ENCODE peak calls at places on chromosomes 4 and X, in five cellular contexts. G is ovary, I is GM12878, A is pancreas, B is WERI-Rb-1. C is an unnamed sample.

GRCh38 chr4:144674711-144675110 is 28.8 kb downstream of the HHIP start:
- DNase-seq in G (no peak), I (no peak), A (no peak), B (no peak), C (peak; percentile 8)

GRCh38 chr4:147833254-147833653 is 101.4 kb downstream of the ARHGAP10 start:
- DNase-seq in G (no peak), I (no peak), A (no peak), B (no peak), C (no peak)

GRCh38 chr4:186684889-186685309 is 38.8 kb downstream of the FAT1 start:
- DNase-seq in G (no peak), I (no peak), A (no peak), B (no peak), C (no peak)

GRCh38 chr4:96352051-96352517 is 512.2 kb downstream of the PDHA2 start:
- DNase-seq in G (no peak), I (no peak), A (no peak), B (peak; percentile 69), C (peak; percentile 10)

GRCh38 chrX:13498220-13498619 is 71.2 kb upstream of the EGFL6 start:
- DNase-seq in G (no peak), I (no peak), A (no peak), B (no peak), C (no peak)

GRCh38 chrX:107025538-107025937 is 25.5 kb upstream of the MORC4 start:
- DNase-seq in G (no peak), I (no peak), A (no peak), B (no peak), C (peak; percentile 7)

GRCh38 chr4:120198411-120198810 is 131.8 kb upstream of the MAD2L1 start:
- DNase-seq in G (no peak), I (no peak), A (no peak), B (no peak), C (no peak)

GRCh38 chr4:86556791-86557415 is 37.2 kb upstream of the PTPN13 start:
- DNase-seq in G (no peak), I (no peak), A (no peak), B (no peak), C (no peak)

GRCh38 chr4:96916731-96917130 is 1076.8 kb downstream of the PDHA2 start:
- DNase-seq in G (no peak), I (no peak), A (no peak), B (peak; percentile 74), C (peak; percentile 15)

GRCh38 chr4:184448828-184449227 is 25.5 kb downstream of the IRF2 start:
- DNase-seq in G (peak; percentile 52), I (no peak), A (no peak), B (no peak), C (no peak)

GRCh38 chrX:130896026-130896425 is 7.0 kb downstream of the ENOX2 start:
- DNase-seq in G (no peak), I (no peak), A (no peak), B (no peak), C (no peak)

GRCh38 chr4:142091085-142091513 is 454.7 kb downstream of the IL15 start:
- DNase-seq in G (no peak), I (no peak), A (no peak), B (no peak), C (no peak)

GRCh38 chrX:105745863-105746262 is 76.5 kb upstream of the NRK start:
- DNase-seq in G (no peak), I (no peak), A (no peak), B (no peak), C (no peak)

GRCh38 chr4:53489279-53489889 is 101.9 kb downstream of the LNX1 start:
- DNase-seq in G (no peak), I (no peak), A (no peak), B (no peak), C (no peak)

GRCh38 chr4:70734971-70735370 is 13.2 kb downstream of the RUFY3 start:
- DNase-seq in G (no peak), I (no peak), A (no peak), B (no peak), C (no peak)

GRCh38 chr4:116878280-116878679 is 207.1 kb downstream of the TRAM1L1 start:
- DNase-seq in G (no peak), I (no peak), A (no peak), B (no peak), C (no peak)

GRCh38 chr4:7328913-7329638 is 105.7 kb downstream of the PSAPL1 start:
- DNase-seq in G (no peak), I (no peak), A (no peak), B (no peak), C (no peak)

GRCh38 chrX:431492-432132 is 44.9 kb upstream of the PPP2R3B start:
- DNase-seq in G (no peak), I (no peak), A (no peak), B (no peak), C (no peak)

GRCh38 chr4:8575457-8575856 is 4.7 kb upstream of the GPR78 start:
- DNase-seq in G (peak; percentile 47), I (no peak), A (no peak), B (no peak), C (no peak)

GRCh38 chrX:14718403-14718802 is 154.5 kb downstream of the FANCB start:
- DNase-seq in G (no peak), I (no peak), A (no peak), B (no peak), C (no peak)

GRCh38 chr4:114208747-114209146 is 229.3 kb upstream of the ARSJ start:
- DNase-seq in G (no peak), I (no peak), A (no peak), B (no peak), C (no peak)

GRCh38 chr4:84751707-84752106 is 168.8 kb downstream of the CDS1 start:
- DNase-seq in G (no peak), I (no peak), A (no peak), B (peak; percentile 29), C (no peak)

GRCh38 chr4:113708250-113708649 is 53.3 kb downstream of the CAMK2D start:
- DNase-seq in G (no peak), I (no peak), A (no peak), B (no peak), C (no peak)

GRCh38 chrX:39104745-39105144 is 303.5 kb downstream of the MID1IP1 start:
- DNase-seq in G (no peak), I (no peak), A (no peak), B (no peak), C (no peak)

GRCh38 chr4:145097331-145097820 is 620 bp downstream of the ANAPC10 start:
- DNase-seq in G (no peak), I (no peak), A (no peak), B (no peak), C (no peak)

GRCh38 chr4:111449657-111450056 is 695.6 kb upstream of the FAM241A start:
- DNase-seq in G (no peak), I (no peak), A (no peak), B (no peak), C (no peak)

GRCh38 chrX:3290561-3290960 is 55.9 kb downstream of the MXRA5 start:
- DNase-seq in G (no peak), I (no peak), A (no peak), B (no peak), C (no peak)
- TF ChIP-seq CTCF in G (no peak), I (no peak), A (no peak), B (no peak), C (no peak)

GRCh38 chr4:47830263-47831025 is 7.4 kb downstream of the CORIN start:
- DNase-seq in G (no peak), I (no peak), A (no peak), B (no peak), C (no peak)
- TF ChIP-seq CTCF in G (no peak), I (no peak), A (no peak), B (no peak), C (no peak)

GRCh38 chr4:176563591-176563990 is 229.1 kb downstream of the VEGFC start:
- DNase-seq in G (no peak), I (no peak), A (no peak), B (peak; percentile 27), C (no peak)
- TF ChIP-seq CTCF in G (no peak), I (no peak), A (no peak), B (peak; percentile 36), C (no peak)

GRCh38 chr4:165055601-165056000 is 1.9 kb downstream of the TRIM75 start:
- DNase-seq in G (no peak), I (no peak), A (no peak), B (no peak), C (no peak)

GRCh38 chr4:165058676-165059075 is 5.0 kb downstream of the TRIM75 start:
- DNase-seq in G (no peak), I (no peak), A (no peak), B (no peak), C (no peak)

DNA sequence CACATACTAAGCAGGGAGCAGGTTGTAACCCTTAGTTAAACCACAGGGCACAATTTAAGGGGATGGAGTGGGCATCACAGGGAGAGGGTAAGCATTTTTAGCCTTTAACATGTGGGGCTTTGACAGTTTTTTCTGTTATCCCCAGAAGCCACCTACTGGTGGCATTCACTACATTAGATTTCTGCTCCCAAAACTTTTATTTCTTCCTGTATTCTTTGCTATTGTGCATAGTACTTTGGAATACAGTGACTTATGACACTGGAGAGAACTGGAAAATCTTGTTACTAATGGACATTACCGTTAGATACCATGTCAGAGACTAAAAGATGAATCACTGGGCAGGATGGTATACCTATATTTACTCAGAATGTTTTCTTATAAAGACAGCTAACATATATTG is 7.3 kb downstream of the TRIM75 start:
- DNase-seq in G (no peak), I (no peak), A (no peak), B (no peak), C (no peak)
- TF ChIP-seq CTCF in G (no peak), I (peak; percentile 22), A (no peak), B (peak; percentile 37), C (no peak)

DNA sequence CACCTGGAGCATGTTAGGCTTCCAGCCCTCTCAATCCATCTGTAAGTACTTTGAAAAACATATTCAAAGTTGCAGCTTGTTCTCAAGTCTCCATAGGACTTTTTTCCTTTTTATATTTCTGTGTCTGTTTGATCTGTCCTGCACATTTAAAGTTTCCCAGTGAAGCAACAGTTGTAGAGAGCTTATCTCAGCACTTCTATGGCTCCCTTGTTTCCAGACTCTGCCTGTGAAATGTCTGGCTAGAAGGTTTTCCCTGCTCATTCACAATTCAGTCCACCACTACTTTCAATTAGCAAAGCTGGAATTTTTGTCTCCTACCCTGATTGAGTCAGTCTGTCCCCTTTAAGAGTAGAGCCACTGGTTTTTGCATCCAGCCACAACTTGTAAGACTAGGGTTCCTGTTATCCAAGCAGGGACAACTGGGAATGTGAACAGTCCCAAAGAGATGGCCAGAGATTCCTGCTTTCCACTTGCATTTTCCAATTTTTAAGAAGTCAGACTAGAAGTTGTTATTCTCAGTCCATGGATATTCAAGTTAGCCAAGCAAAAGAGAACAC is 116.1 kb downstream of the GASK1B start:
- DNase-seq in G (no peak), I (no peak), A (no peak), B (no peak), C (no peak)
- TF ChIP-seq CTCF in G (no peak), I (no peak), A (no peak), B (no peak), C (no peak)

GRCh38 chr4:64095398-64095797 is 313.9 kb downstream of the TECRL start:
- DNase-seq in G (no peak), I (no peak), A (no peak), B (no peak), C (no peak)
- TF ChIP-seq CTCF in G (no peak), I (no peak), A (no peak), B (no peak), C (no peak)

DNA sequence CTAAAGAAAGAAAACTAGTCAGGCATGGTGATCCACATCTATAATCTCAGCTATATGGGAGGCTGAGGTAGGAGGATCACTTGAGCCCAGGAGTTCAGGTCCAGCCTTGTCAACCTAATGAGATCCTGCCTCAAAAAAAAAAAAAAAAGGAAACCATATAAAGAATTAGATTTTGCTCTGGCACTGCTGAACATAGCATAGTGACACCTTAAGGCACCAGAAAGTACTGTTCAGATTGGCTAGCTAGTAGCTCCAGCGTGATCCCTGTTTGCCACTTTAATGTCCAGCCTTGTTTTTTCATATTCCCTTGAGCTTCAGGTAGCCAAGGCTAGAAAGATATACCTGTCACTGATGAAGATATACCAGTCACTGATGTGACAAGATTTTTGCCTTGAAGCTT is 34.1 kb downstream of the EXOC1 start:
- DNase-seq in G (no peak), I (no peak), A (no peak), B (no peak), C (no peak)
- TF ChIP-seq CTCF in G (no peak), I (no peak), A (no peak), B (peak; percentile 13), C (no peak)